ENCODE peak calls at places on chromosomes 5 and 9, in six cellular contexts. I is CD8-positive, alpha-beta T cell; K is iPS DF 6.9; M is heart right ventricle; S is prostate gland; O is mesendoderm. Z is an unnamed sample.
A peak's percentile ranks its signal among the peaks of the same experiment; 100 is the strongest.

GRCh38 chr5:151270599-151270998 is 17.6 kb downstream of the GM2A start:
- DNase-seq in I (no peak), K (no peak), M (no peak), S (no peak), O (no peak), Z (no peak)

GRCh38 chr9:93397664-93398381 is 53.7 kb upstream of the FAM120A start:
- DNase-seq in I (no peak), K (no peak), M (no peak), S (no peak), O (no peak), Z (no peak)

GRCh38 chr9:93413530-93413929 is 38.0 kb upstream of the FAM120A start:
- DNase-seq in I (no peak), K (no peak), M (no peak), S (no peak), O (no peak), Z (no peak)

GRCh38 chr9:114884787-114885452 is 45.5 kb downstream of the TNFSF8 start:
- DNase-seq in I (no peak), K (no peak), M (no peak), S (peak; percentile 94), O (no peak), Z (no peak)

GRCh38 chr5:137209232-137209810 is 289.8 kb downstream of the SPOCK1 start:
- DNase-seq in I (no peak), K (no peak), M (no peak), S (no peak), O (no peak), Z (no peak)

GRCh38 chr9:35618854-35619799 is 914 bp upstream of the CD72 start:
- DNase-seq in I (peak; percentile 63), K (no peak), M (no peak), S (no peak), O (no peak), Z (no peak)

GRCh38 chr5:64497390-64497789 is 8.4 kb upstream of the RGS7BP start:
- DNase-seq in I (no peak), K (no peak), M (no peak), S (no peak), O (peak; percentile 84), Z (peak; percentile 48)

GRCh38 chr9:79185866-79186265 is 385.9 kb upstream of the TLE4 start:
- DNase-seq in I (no peak), K (no peak), M (no peak), S (no peak), O (no peak), Z (no peak)

GRCh38 chr5:7209583-7210139 is 186.3 kb upstream of the ADCY2 start:
- DNase-seq in I (no peak), K (no peak), M (no peak), S (no peak), O (no peak), Z (no peak)

GRCh38 chr5:126866837-126867236 is 89.9 kb downstream of the LMNB1 start:
- DNase-seq in I (no peak), K (no peak), M (no peak), S (no peak), O (no peak), Z (no peak)

GRCh38 chr5:174195517-174195916 is 150.0 kb downstream of the NSG2 start:
- DNase-seq in I (no peak), K (peak; percentile 25), M (no peak), S (no peak), O (peak; percentile 74), Z (peak; percentile 29)

GRCh38 chr5:157390179-157390923 is 69.7 kb upstream of the NIPAL4 start:
- DNase-seq in I (no peak), K (no peak), M (no peak), S (peak; percentile 75), O (peak; percentile 73), Z (no peak)

GRCh38 chr5:141992349-141992963 is 20.4 kb downstream of the GNPDA1 start:
- DNase-seq in I (peak; percentile 86), K (no peak), M (peak; percentile 76), S (peak; percentile 76), O (peak; percentile 68), Z (peak; percentile 57)

GRCh38 chr9:16333697-16334096 is 536.8 kb downstream of the BNC2 start:
- DNase-seq in I (no peak), K (no peak), M (no peak), S (no peak), O (no peak), Z (no peak)

GRCh38 chr9:16331527-16331926 is 538.9 kb downstream of the BNC2 start:
- DNase-seq in I (no peak), K (no peak), M (no peak), S (no peak), O (no peak), Z (no peak)

GRCh38 chr9:16328349-16328748 is 542.1 kb downstream of the BNC2 start:
- DNase-seq in I (no peak), K (no peak), M (no peak), S (no peak), O (no peak), Z (no peak)

GRCh38 chr9:16325966-16326365 is 544.5 kb downstream of the BNC2 start:
- DNase-seq in I (no peak), K (no peak), M (no peak), S (no peak), O (no peak), Z (no peak)

GRCh38 chr9:16329699-16330113 is 540.8 kb downstream of the BNC2 start:
- DNase-seq in I (no peak), K (no peak), M (peak; percentile 37), S (no peak), O (no peak), Z (no peak)
- H3K27ac ChIP-seq in I (no peak overlapping the region), K (no peak overlapping the region), M (peak overlapping the region; percentile 46), S (no peak overlapping the region), O (no peak overlapping the region), Z (no peak overlapping the region)

GRCh38 chr9:132424857-132425702 is 15.1 kb downstream of the CFAP77 start:
- DNase-seq in I (no peak), K (no peak), M (no peak), S (no peak), O (peak; percentile 89), Z (peak; percentile 63)
- H3K27ac ChIP-seq in I (no peak overlapping the region), K (no peak overlapping the region), M (no peak overlapping the region), S (no peak overlapping the region), O (no peak overlapping the region), Z (peak overlapping the region; percentile 67)

GRCh38 chr5:40093550-40093949 is 586.2 kb upstream of the PTGER4 start:
- DNase-seq in I (no peak), K (no peak), M (no peak), S (no peak), O (no peak), Z (no peak)
- H3K27ac ChIP-seq in I (no peak overlapping the region), K (no peak overlapping the region), M (no peak overlapping the region), S (no peak overlapping the region), O (no peak overlapping the region), Z (no peak overlapping the region)

GRCh38 chr5:31692561-31693221 is 53.8 kb downstream of the PDZD2 start:
- DNase-seq in I (no peak), K (no peak), M (peak; percentile 60), S (no peak), O (no peak), Z (no peak)
- H3K27ac ChIP-seq in I (no peak overlapping the region), K (no peak overlapping the region), M (peak overlapping the region; percentile 61), S (no peak overlapping the region), O (no peak overlapping the region), Z (no peak overlapping the region)

DNA sequence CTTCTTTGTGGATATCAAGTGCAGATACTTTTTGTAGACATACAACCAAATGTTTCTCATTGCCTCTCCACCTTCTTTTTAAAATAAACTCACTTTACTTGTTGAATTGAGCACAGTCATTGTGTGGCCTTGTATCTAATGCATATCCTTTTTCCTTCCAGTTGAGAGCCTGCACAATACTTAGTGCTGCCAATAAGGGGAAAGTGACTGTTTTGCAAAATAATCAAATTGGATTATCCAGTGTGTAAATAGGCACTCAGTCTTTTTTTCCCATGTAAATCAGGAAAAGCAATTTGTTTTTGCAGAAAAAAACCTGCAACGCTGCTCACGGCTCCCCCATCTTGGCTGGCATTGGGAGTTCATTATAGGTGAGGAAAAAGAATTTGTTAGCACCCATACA is 299.8 kb downstream of the CSNK1G3 start:
- DNase-seq in I (no peak), K (no peak), M (no peak), S (no peak), O (no peak), Z (no peak)
- H3K27ac ChIP-seq in I (no peak overlapping the region), K (no peak overlapping the region), M (no peak overlapping the region), S (no peak overlapping the region), O (no peak overlapping the region), Z (no peak overlapping the region)

DNA sequence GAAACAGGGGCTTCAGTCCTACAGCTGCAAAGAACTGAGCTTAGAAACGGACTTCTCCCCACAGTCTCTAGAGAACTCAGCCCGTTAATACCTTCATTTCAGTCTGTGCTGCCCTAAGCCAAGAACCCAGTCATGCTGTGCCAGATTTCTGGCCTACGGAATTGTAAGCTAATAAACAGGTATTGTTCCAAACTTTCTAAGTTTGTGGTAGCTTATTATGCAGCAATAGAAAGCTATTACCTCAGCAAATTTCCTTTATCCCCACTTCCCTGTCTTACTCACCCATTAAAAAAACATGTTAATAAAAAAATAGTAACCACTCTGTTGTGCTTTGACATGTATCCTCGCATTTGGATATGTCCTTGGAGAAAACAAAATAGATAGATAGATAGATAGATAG is 64.5 kb downstream of the ADAMTS12 start:
- DNase-seq in I (no peak), K (no peak), M (no peak), S (no peak), O (no peak), Z (no peak)
- H3K27ac ChIP-seq in I (no peak overlapping the region), K (no peak overlapping the region), M (no peak overlapping the region), S (no peak overlapping the region), O (no peak overlapping the region), Z (no peak overlapping the region)

GRCh38 chr9:33229359-33230120 is 10.4 kb upstream of the SPINK4 start:
- DNase-seq in I (no peak), K (no peak), M (no peak), S (peak; percentile 97), O (peak; percentile 50), Z (no peak)

GRCh38 chr9:33234511-33235467 is 5.2 kb upstream of the SPINK4 start:
- DNase-seq in I (no peak), K (no peak), M (no peak), S (no peak), O (no peak), Z (no peak)

GRCh38 chr9:33233659-33234335 is 6.2 kb upstream of the SPINK4 start:
- DNase-seq in I (no peak), K (no peak), M (no peak), S (peak; percentile 95), O (no peak), Z (no peak)

GRCh38 chr9:33230756-33231691 is 8.9 kb upstream of the SPINK4 start:
- DNase-seq in I (no peak), K (no peak), M (no peak), S (no peak), O (no peak), Z (no peak)

DNA sequence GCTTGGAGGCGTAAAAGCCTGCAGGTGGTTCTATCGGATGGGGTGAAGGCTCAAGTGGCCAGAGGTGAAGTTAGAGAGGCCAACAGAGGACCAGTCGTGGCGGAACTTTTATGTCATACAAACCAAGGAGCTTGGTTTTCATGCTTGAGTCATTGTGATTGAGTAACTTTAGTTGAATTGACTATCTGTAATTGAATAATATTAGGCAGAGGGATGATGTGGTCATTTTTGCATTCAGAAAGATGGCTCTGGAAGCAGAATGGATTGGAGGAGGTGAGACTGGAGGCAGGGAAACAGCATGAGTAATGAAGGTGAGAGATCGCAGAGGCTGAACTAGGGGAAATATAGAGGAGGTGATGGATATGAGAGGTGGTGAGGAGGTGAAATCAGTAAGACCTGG is 7.1 kb upstream of the SPINK4 start:
- DNase-seq in I (no peak), K (no peak), M (no peak), S (no peak), O (no peak), Z (no peak)
- H3K27ac ChIP-seq in I (no peak overlapping the region), K (no peak overlapping the region), M (no peak overlapping the region), S (no peak overlapping the region), O (no peak overlapping the region), Z (no peak overlapping the region)

Z was measured in neuronal stem cell.